ENCODE peak calls at places on chromosomes 1 and 21, in four cellular contexts. C is hepatocyte, O is psoas muscle, X is ovary. P is an unnamed sample.

GRCh38 chr1:64161347-64162080 is 41.9 kb upstream of the UBE2U start:
- DNase-seq in C (no peak), O (no peak), X (no peak), P (no peak)

GRCh38 chr21:41648591-41649031 is 118.2 kb downstream of the RIPK4 start:
- DNase-seq in C (no peak), O (no peak), X (no peak), P (no peak)

GRCh38 chr21:43754948-43755781 is 20.9 kb downstream of the CSTB start:
- DNase-seq in C (no peak), O (no peak), X (no peak), P (no peak)

GRCh38 chr1:12072741-12073140 is 9.6 kb downstream of the TNFRSF8 start:
- DNase-seq in C (no peak), O (no peak), X (no peak), P (no peak)

GRCh38 chr1:166164995-166165660 is 1.7 kb downstream of the FAM78B start:
- DNase-seq in C (peak; percentile 73), O (peak; percentile 60), X (peak; percentile 21), P (no peak)

GRCh38 chr1:33130297-33130696 is 49.3 kb downstream of the AZIN2 start:
- DNase-seq in C (no peak), O (peak; percentile 36), X (no peak), P (no peak)

GRCh38 chr1:227401562-227402342 is 83.5 kb upstream of the CDC42BPA start:
- DNase-seq in C (no peak), O (no peak), X (no peak), P (no peak)

GRCh38 chr1:50620680-50621329 is 197.6 kb upstream of the DMRTA2 start:
- DNase-seq in C (peak; percentile 40), O (no peak), X (no peak), P (peak; percentile 84)

GRCh38 chr1:40712997-40713396 is 21.5 kb downstream of the NFYC start:
- DNase-seq in C (no peak), O (no peak), X (no peak), P (no peak)
- H3K4me1 ChIP-seq in C (peaks cover 18% of the 10 kb centered on the region), O (peaks cover 77% of the 10 kb centered on the region), X (peaks cover 9% of the 10 kb centered on the region), P (peaks cover 34% of the 10 kb centered on the region)

GRCh38 chr1:41917051-41917530 is 1.6 kb downstream of the HIVEP3 start:
- DNase-seq in C (no peak), O (no peak), X (no peak), P (no peak)
- H3K4me1 ChIP-seq in C (peaks cover 9% of the 10 kb centered on the region), O (peaks cover 29% of the 10 kb centered on the region), X (peaks cover 2% of the 10 kb centered on the region), P (peaks cover 44% of the 10 kb centered on the region)

DNA sequence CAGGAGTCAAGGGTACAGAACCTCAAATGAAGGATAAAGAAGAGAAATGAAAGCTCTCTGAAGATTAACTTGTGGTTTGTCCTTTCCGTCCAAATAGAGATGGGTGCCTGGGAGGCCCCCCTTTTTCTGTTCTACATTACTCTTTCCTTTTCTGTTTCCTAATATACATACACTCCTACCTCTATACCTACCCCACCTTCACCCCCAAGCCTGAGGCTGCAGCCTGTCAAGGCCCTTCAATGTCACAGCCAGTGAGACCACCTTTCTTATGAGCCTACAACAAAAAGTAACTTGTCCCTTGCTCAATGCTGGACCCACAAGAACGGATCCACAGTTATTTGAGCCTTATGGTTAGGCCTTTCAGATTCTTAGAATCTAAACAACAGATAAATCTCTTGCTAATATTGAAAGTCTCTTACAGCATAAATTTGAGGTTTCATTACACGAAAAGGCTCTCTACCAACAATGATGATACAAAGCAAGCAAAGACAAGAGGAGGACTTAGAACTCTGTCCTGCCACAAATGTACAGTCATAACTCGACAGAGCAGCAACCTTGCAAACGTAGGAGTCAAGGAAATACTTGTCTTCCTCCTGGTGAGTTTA is 4.1 kb upstream of the TRAF3IP3 start:
- DNase-seq in C (no peak), O (no peak), X (no peak), P (no peak)
- H3K4me1 ChIP-seq in C (no peaks in the 10 kb centered on the region), O (no peaks in the 10 kb centered on the region), X (peaks cover 3% of the 10 kb centered on the region), P (peaks cover 74% of the 10 kb centered on the region)

GRCh38 chr1:36591278-36591677 is 108.6 kb upstream of the CSF3R start:
- DNase-seq in C (no peak), O (no peak), X (no peak), P (no peak)
- H3K4me1 ChIP-seq in C (no peaks in the 10 kb centered on the region), O (no peaks in the 10 kb centered on the region), X (no peaks in the 10 kb centered on the region), P (no peaks in the 10 kb centered on the region)

GRCh38 chr21:33968082-33968997 is 52.7 kb upstream of the ATP5PO start:
- DNase-seq in C (peak; percentile 40), O (no peak), X (no peak), P (no peak)
- H3K4me1 ChIP-seq in C (peaks cover 39% of the 10 kb centered on the region), O (peaks cover 23% of the 10 kb centered on the region), X (peaks cover 2% of the 10 kb centered on the region), P (peaks cover 4% of the 10 kb centered on the region)

GRCh38 chr1:59704721-59705120 is 110.0 kb upstream of the HOOK1 start:
- DNase-seq in C (no peak), O (no peak), X (no peak), P (no peak)
- H3K4me1 ChIP-seq in C (peaks cover 31% of the 10 kb centered on the region), O (peaks cover 63% of the 10 kb centered on the region), X (peaks cover 11% of the 10 kb centered on the region), P (peaks cover 7% of the 10 kb centered on the region)

GRCh38 chr1:180623579-180624347 is 8.1 kb upstream of the XPR1 start:
- DNase-seq in C (peak; percentile 62), O (no peak), X (no peak), P (no peak)

GRCh38 chr1:180627411-180627810 is 4.4 kb upstream of the XPR1 start:
- DNase-seq in C (no peak), O (no peak), X (no peak), P (no peak)

GRCh38 chr1:180628646-180629045 is 3.2 kb upstream of the XPR1 start:
- DNase-seq in C (no peak), O (no peak), X (no peak), P (no peak)

GRCh38 chr1:180622658-180623508 is 8.9 kb upstream of the XPR1 start:
- DNase-seq in C (no peak), O (no peak), X (no peak), P (no peak)

DNA sequence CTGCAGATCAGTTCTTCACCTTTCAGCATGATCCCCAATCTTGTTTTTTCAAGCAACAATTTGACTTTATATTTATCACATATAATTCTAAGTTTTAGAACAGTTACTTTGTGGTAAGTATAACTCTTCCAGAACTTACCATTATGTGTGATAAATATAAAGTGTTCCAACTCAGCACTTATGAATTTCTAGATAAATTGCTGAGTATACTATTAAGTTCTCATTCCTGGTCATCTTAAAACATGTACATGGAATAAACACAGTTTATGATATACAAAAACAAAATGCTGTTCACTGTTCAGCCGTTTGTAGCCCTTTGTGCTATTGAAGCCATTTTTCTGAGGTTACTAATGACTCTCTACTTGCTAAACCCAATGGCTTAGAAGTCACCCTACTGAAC is 5.1 kb upstream of the XPR1 start:
- DNase-seq in C (no peak), O (no peak), X (no peak), P (no peak)
- H3K4me1 ChIP-seq in C (no peaks in the 10 kb centered on the region), O (peaks cover 2% of the 10 kb centered on the region), X (no peaks in the 10 kb centered on the region), P (peaks cover 7% of the 10 kb centered on the region)

GRCh38 chr1:2270260-2271100 is 42.4 kb downstream of the SKI start:
- DNase-seq in C (peak; percentile 58), O (peak; percentile 23), X (no peak), P (no peak)
- H3K4me1 ChIP-seq in C (peaks cover 46% of the 10 kb centered on the region), O (peaks cover 73% of the 10 kb centered on the region), X (peaks cover 71% of the 10 kb centered on the region), P (peaks cover 72% of the 10 kb centered on the region)

GRCh38 chr1:155014709-155015508 is 12.3 kb downstream of the ZBTB7B start:
- DNase-seq in C (no peak), O (no peak), X (peak; percentile 34), P (no peak)
- H3K4me1 ChIP-seq in C (peaks cover 29% of the 10 kb centered on the region), O (peaks cover 40% of the 10 kb centered on the region), X (peaks cover 16% of the 10 kb centered on the region), P (peaks cover 90% of the 10 kb centered on the region)

GRCh38 chr1:62212411-62212810 is 17.8 kb downstream of the L1TD1 start:
- DNase-seq in C (no peak), O (no peak), X (no peak), P (no peak)
- H3K4me1 ChIP-seq in C (no peaks in the 10 kb centered on the region), O (no peaks in the 10 kb centered on the region), X (no peaks in the 10 kb centered on the region), P (no peaks in the 10 kb centered on the region)